ENCODE peak calls at places on chromosome 21, in five cellular contexts. L is tibial artery, F is colonic mucosa, X is GM12878, C is cardiac muscle cell. T is an unnamed sample.

GRCh38 chr21:38917045-38917774 is 111.5 kb downstream of the ETS2 start:
- DNase-seq in L (no peak), F (no peak), X (no peak), C (no peak), T (no peak)

GRCh38 chr21:25370311-25370744 is 237.0 kb downstream of the MRPL39 start:
- DNase-seq in L (no peak), F (no peak), X (no peak), C (no peak), T (no peak)

GRCh38 chr21:28338906-28339305 is 653.8 kb downstream of the LTN1 start:
- DNase-seq in L (no peak), F (no peak), X (no peak), C (no peak), T (no peak)

GRCh38 chr21:14677639-14678179 is 131.6 kb upstream of the SAMSN1 start:
- DNase-seq in L (no peak), F (no peak), X (no peak), C (no peak), T (no peak)

GRCh38 chr21:25635310-25635709 is 3.7 kb upstream of the JAM2 start:
- DNase-seq in L (no peak), F (no peak), X (no peak), C (no peak), T (no peak)

GRCh38 chr21:19076031-19076430 is 672.4 kb upstream of the TMPRSS15 start:
- DNase-seq in L (no peak), F (no peak), X (no peak), C (no peak), T (no peak)

GRCh38 chr21:17769049-17769845 is 49.9 kb downstream of the C21orf91 start:
- DNase-seq in L (no peak), F (no peak), X (no peak), C (no peak), T (no peak)

GRCh38 chr21:37917612-37918011 is 1.4 kb upstream of the KCNJ6 start:
- DNase-seq in L (no peak), F (no peak), X (no peak), C (no peak), T (no peak)

GRCh38 chr21:26099610-26100219 is 70.9 kb downstream of the APP start:
- DNase-seq in L (no peak), F (no peak), X (no peak), C (no peak), T (no peak)

GRCh38 chr21:17726047-17726446 is 93.1 kb downstream of the C21orf91 start:
- DNase-seq in L (no peak), F (no peak), X (no peak), C (no peak), T (no peak)

GRCh38 chr21:36188081-36188681 is 31.6 kb downstream of the DOP1B start:
- DNase-seq in L (no peak), F (peak), X (no peak), C (no peak), T (no peak)

GRCh38 chr21:35904995-35905972 is 155.0 kb downstream of the SETD4 start:
- DNase-seq in L (peak), F (no peak), X (no peak), C (no peak), T (no peak)

GRCh38 chr21:41141031-41141457 is 26.9 kb upstream of the BACE2 start:
- DNase-seq in L (no peak), F (no peak), X (no peak), C (no peak), T (no peak)

GRCh38 chr21:27104749-27105439 is 138.0 kb upstream of the ADAMTS5 start:
- DNase-seq in L (no peak), F (no peak), X (no peak), C (no peak), T (no peak)

GRCh38 chr21:15772654-15773053 is 42.9 kb downstream of the USP25 start:
- DNase-seq in L (no peak), F (no peak), X (no peak), C (no peak), T (no peak)

GRCh38 chr21:17612565-17613241 is at the start of gene BTG3:
- DNase-seq in L (peak), F (peak), X (no peak), C (peak), T (peak)

GRCh38 chr21:15289896-15290841 is 225.4 kb upstream of the NRIP1 start:
- DNase-seq in L (no peak), F (peak), X (no peak), C (peak), T (no peak)

GRCh38 chr21:27476696-27477095 is 509.8 kb upstream of the ADAMTS5 start:
- DNase-seq in L (no peak), F (no peak), X (no peak), C (no peak), T (no peak)

GRCh38 chr21:14977814-14978213 is 87.0 kb downstream of the NRIP1 start:
- DNase-seq in L (no peak), F (no peak), X (no peak), C (peak), T (no peak)

GRCh38 chr21:33682992-33683627 is 40.8 kb downstream of the ITSN1 start:
- DNase-seq in L (no peak), F (no peak), X (no peak), C (peak), T (no peak)

GRCh38 chr21:16087523-16087922 is 357.7 kb downstream of the USP25 start:
- DNase-seq in L (no peak), F (no peak), X (no peak), C (no peak), T (no peak)

GRCh38 chr21:25862596-25862995 is 127.8 kb downstream of the GABPA start:
- DNase-seq in L (no peak), F (no peak), X (no peak), C (no peak), T (peak)

GRCh38 chr21:36104306-36105300 is 30.3 kb upstream of the CBR3 start:
- DNase-seq in L (peak), F (peak), X (no peak), C (peak), T (no peak)

GRCh38 chr21:32645261-32646182 is 33.3 kb upstream of the CFAP298 start:
- DNase-seq in L (no peak), F (no peak), X (no peak), C (peak), T (no peak)

GRCh38 chr21:18298228-18298627 is 53.6 kb downstream of the CHODL start:
- DNase-seq in L (no peak), F (no peak), X (no peak), C (no peak), T (no peak)

GRCh38 chr21:40871099-40871498 is 24.1 kb upstream of the DSCAM start:
- DNase-seq in L (no peak), F (no peak), X (no peak), C (no peak), T (no peak)

GRCh38 chr21:41008351-41008750 is 159.6 kb upstream of the BACE2 start:
- DNase-seq in L (no peak), F (no peak), X (no peak), C (no peak), T (no peak)

GRCh38 chr21:31216206-31216605 is 127.9 kb downstream of the TIAM1 start:
- DNase-seq in L (no peak), F (no peak), X (no peak), C (no peak), T (no peak)

GRCh38 chr21:31218830-31219608 is 125.0 kb downstream of the TIAM1 start:
- DNase-seq in L (peak), F (peak), X (no peak), C (no peak), T (no peak)

GRCh38 chr21:31213787-31214186 is 130.3 kb downstream of the TIAM1 start:
- DNase-seq in L (no peak), F (no peak), X (no peak), C (no peak), T (no peak)
- TF ChIP-seq CTCF in L (no peak), F (no peak), X (no peak), C (no peak), T (no peak)

DNA sequence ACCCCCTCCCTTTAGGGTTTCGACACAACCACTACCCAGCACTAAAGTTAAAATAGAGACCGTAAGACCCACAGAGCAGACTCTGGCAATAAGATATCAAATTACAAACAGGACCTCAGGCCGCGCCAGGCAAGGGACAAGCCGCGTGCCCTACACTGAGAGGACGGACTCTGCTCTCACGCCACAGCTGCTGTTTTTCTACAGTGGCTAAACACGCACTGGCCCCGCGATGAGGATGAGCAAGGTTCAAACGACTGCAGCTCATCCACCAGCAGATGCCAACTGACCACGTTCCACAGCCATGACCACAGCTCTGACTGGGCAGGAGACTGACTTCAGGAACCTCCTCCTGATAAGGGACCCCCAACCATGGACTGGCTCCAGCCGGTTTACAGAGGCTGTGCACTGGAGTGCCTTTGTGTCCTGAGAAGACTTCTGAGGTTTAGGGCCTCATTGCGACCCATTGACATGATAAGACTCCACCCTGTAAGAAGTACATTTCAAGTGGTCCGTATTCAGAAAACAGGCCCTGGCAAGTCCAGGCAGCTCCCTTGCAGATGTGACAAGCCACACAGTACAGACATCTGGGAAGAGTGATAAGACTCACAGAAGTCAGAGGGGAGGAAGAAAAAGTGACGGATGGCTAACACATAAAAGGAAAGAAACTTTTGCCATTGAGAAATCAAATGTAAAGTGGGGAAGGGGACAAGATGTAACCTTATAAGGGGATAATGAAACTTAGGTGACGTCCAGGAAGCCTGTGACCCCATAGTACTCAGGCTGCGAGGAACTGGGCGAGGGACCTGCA is 1.5 kb upstream of the KRTAP10-6 start:
- DNase-seq in L (no peak), F (no peak), X (no peak), C (peak), T (no peak)
- TF ChIP-seq CTCF in L (no peak), F (no peak), X (no peak), C (no peak), T (no peak)

GRCh38 chr21:45102391-45102932 is 28.1 kb downstream of the ADARB1 start:
- DNase-seq in L (no peak), F (peak), X (no peak), C (no peak), T (no peak)
- TF ChIP-seq CTCF in L (peak), F (peak), X (peak), C (peak), T (peak)

DNA sequence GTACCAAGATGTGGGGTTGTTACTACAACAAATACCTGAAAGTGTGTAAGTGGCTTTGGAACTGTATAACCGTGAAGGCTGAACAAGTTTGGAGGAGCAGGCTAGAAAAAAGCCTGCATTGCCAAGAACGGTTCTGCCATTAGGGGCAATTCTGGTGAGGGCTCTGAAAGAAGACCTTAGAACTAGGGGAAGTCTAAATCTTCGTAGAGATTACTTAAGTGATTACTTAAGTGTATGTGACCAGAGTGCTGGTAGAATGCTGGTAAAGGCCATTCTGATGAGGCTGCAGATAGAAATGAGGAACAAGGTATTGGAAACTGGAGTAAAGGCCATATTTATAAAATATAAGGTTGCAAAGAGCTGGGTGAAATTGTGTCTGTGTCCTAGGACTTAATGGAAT is 158.0 kb downstream of the CLIC6 start:
- DNase-seq in L (no peak), F (no peak), X (no peak), C (no peak), T (no peak)
- TF ChIP-seq CTCF in L (no peak), F (no peak), X (no peak), C (no peak), T (no peak)

GRCh38 chr21:42360317-42360716 is 6.0 kb downstream of the TFF1 start:
- DNase-seq in L (no peak), F (no peak), X (no peak), C (no peak), T (no peak)
- TF ChIP-seq CTCF in L (no peak), F (no peak), X (peak), C (no peak), T (no peak)

GRCh38 chr21:45767071-45768006 is 123.8 kb downstream of the PCBP3 start:
- DNase-seq in L (no peak), F (no peak), X (no peak), C (no peak), T (no peak)

GRCh38 chr21:45768011-45768740 is 124.7 kb downstream of the PCBP3 start:
- DNase-seq in L (no peak), F (no peak), X (no peak), C (no peak), T (no peak)

GRCh38 chr21:45769239-45769758 is 125.8 kb downstream of the PCBP3 start:
- DNase-seq in L (no peak), F (no peak), X (no peak), C (no peak), T (no peak)

GRCh38 chr21:45769896-45770295 is 126.4 kb downstream of the PCBP3 start:
- DNase-seq in L (no peak), F (no peak), X (no peak), C (no peak), T (no peak)

GRCh38 chr21:45768741-45769049 is 125.2 kb downstream of the PCBP3 start:
- DNase-seq in L (no peak), F (no peak), X (no peak), C (no peak), T (no peak)
- TF ChIP-seq CTCF in L (no peak), F (no peak), X (no peak), C (peak), T (peak)

GRCh38 chr21:20388400-20388799 is 609.8 kb upstream of the NCAM2 start:
- DNase-seq in L (no peak), F (no peak), X (no peak), C (no peak), T (no peak)
- TF ChIP-seq CTCF in L (no peak), F (no peak), X (no peak), C (no peak), T (no peak)